ENCODE peak calls at places on chromosome 1, in ten cellular contexts. V is fibroblast of lung, P is A673, N is cardiac fibroblast, X is kidney epithelial cell, Z is PC-9, Q is esophagus squamous epithelium, F is left ventricle myocardium inferior, O is heart left ventricle, T is right lobe of liver. K is an unnamed sample.

GRCh38 chr1:41547336-41547735 is 62.9 kb upstream of the EDN2 start:
- DNase-seq in T (no peak), P (no peak), F (no peak), O (peak), X (no peak), Z (no peak), N (no peak), Q (no peak), V (no peak), K (peak)

GRCh38 chr1:27391511-27392095 is 819 bp upstream of the GPR3 start:
- DNase-seq in N (peak), F (peak), P (peak), Z (no peak), X (no peak), O (peak), V (peak), Q (no peak), T (peak), K (peak)

GRCh38 chr1:219963432-219963831 is 35.1 kb upstream of the SLC30A10 start:
- DNase-seq in V (no peak), X (no peak), Q (no peak), N (no peak), Z (no peak), P (no peak), F (no peak), T (no peak), O (no peak), K (no peak)

GRCh38 chr1:16017461-16018303 is at the start of gene HSPB7:
- DNase-seq in N (peak), O (peak), X (no peak), P (no peak), V (peak), T (no peak), Z (no peak), F (peak), Q (no peak), K (no peak)

GRCh38 chr1:43414634-43415223 is 25.0 kb downstream of the SZT2 start:
- DNase-seq in O (no peak), X (no peak), T (peak), Q (no peak), N (peak), F (peak), P (peak), V (peak), Z (peak), K (no peak)

GRCh38 chr1:29372108-29372507 is 135.8 kb downstream of the PTPRU start:
- DNase-seq in N (no peak), X (no peak), F (no peak), Q (no peak), Z (no peak), P (no peak), V (no peak), T (no peak), O (no peak), K (no peak)

GRCh38 chr1:206935491-206936067 is 10.7 kb downstream of the PIGR start:
- DNase-seq in N (peak), P (no peak), V (no peak), F (no peak), X (no peak), O (no peak), T (peak), Q (no peak), Z (no peak), K (no peak)

GRCh38 chr1:110878993-110879392 is 6.0 kb downstream of the CD53 start:
- DNase-seq in T (no peak), Q (no peak), N (no peak), F (no peak), V (no peak), O (no peak), P (no peak), X (no peak), Z (no peak), K (no peak)

GRCh38 chr1:151131832-151132675 is 14.4 kb downstream of the SEMA6C start:
- DNase-seq in Z (no peak), N (peak), V (peak), T (peak), X (no peak), Q (no peak), F (no peak), O (peak), P (no peak), K (no peak)

GRCh38 chr1:170664283-170664827 is 424 bp downstream of the PRRX1 start:
- DNase-seq in P (no peak), F (peak), T (no peak), O (peak), V (no peak), N (peak), Z (no peak), X (no peak), Q (no peak), K (peak)

GRCh38 chr1:81836007-81836626 is 35.4 kb downstream of the ADGRL2 start:
- DNase-seq in V (peak), X (no peak), T (no peak), F (no peak), Z (no peak), O (no peak), Q (no peak), N (peak), P (no peak), K (no peak)

GRCh38 chr1:231057410-231057809 is 17.4 kb upstream of the FAM89A start:
- DNase-seq in Z (no peak), N (no peak), F (no peak), X (no peak), O (no peak), P (no peak), Q (no peak), T (no peak), V (no peak), K (no peak)

GRCh38 chr1:60073605-60074278 is at the start of gene C1orf87:
- DNase-seq in O (no peak), T (no peak), Q (no peak), V (no peak), X (no peak), P (no peak), F (no peak), N (no peak), Z (no peak), K (peak)

GRCh38 chr1:43671193-43671592 is 21.2 kb downstream of the KDM4A start:
- DNase-seq in P (no peak), Z (no peak), N (no peak), O (no peak), X (no peak), Q (no peak), F (peak), T (peak), V (no peak), K (no peak)

GRCh38 chr1:155872527-155872926 is 13.2 kb downstream of the SYT11 start:
- DNase-seq in X (no peak), F (no peak), Q (no peak), V (no peak), T (no peak), O (no peak), P (no peak), Z (no peak), N (no peak), K (no peak)

GRCh38 chr1:44946720-44947059 is 39.7 kb downstream of the EIF2B3 start:
- DNase-seq in X (no peak), F (no peak), Z (no peak), T (no peak), V (no peak), Q (no peak), P (no peak), N (no peak), O (no peak), K (no peak)

GRCh38 chr1:221462345-221462744 is 279.5 kb downstream of the DUSP10 start:
- DNase-seq in P (no peak), O (no peak), X (no peak), F (no peak), N (peak), Q (no peak), Z (no peak), V (no peak), T (no peak), K (no peak)

GRCh38 chr1:229843627-229844238 is 217.7 kb downstream of the URB2 start:
- DNase-seq in T (peak), V (peak), X (no peak), N (peak), P (peak), Q (no peak), F (peak), O (peak), Z (no peak), K (no peak)

GRCh38 chr1:47436979-47437517 is 796 bp upstream of the FOXD2 start:
- DNase-seq in X (no peak), Q (no peak), P (peak), O (no peak), N (peak), Z (no peak), F (no peak), T (no peak), V (no peak), K (no peak)

GRCh38 chr1:108691128-108691885 is 803 bp upstream of the PRPF38B start:
- DNase-seq in T (no peak), Q (no peak), P (no peak), X (no peak), O (no peak), F (no peak), Z (peak), V (peak), N (no peak), K (no peak)

GRCh38 chr1:92708368-92708950 is 76.4 kb downstream of the EVI5 start:
- DNase-seq in N (peak), O (no peak), X (no peak), V (peak), Q (no peak), T (no peak), F (no peak), Z (no peak), P (no peak), K (no peak)

GRCh38 chr1:160098852-160099647 is 631 bp upstream of the IGSF8 start:
- DNase-seq in T (peak), Q (peak), F (peak), Z (peak), V (peak), O (peak), P (peak), N (peak), X (peak), K (peak)
- TF ChIP-seq CTCF in T (no peak), Q (no peak), F (no peak), Z (no peak), V (no peak), O (no peak), P (no peak), N (no peak), X (no peak), K (no peak)

GRCh38 chr1:211328084-211328694 is 1.6 kb downstream of the TRAF5 start:
- DNase-seq in T (no peak), X (no peak), Q (no peak), Z (no peak), O (no peak), V (no peak), N (no peak), P (no peak), F (no peak), K (no peak)
- H3K4me3 ChIP-seq in T (peak), X (no peak), Q (peak), Z (peak), O (peak), V (no peak), N (peak), P (no peak), F (peak), K (peak)

DNA sequence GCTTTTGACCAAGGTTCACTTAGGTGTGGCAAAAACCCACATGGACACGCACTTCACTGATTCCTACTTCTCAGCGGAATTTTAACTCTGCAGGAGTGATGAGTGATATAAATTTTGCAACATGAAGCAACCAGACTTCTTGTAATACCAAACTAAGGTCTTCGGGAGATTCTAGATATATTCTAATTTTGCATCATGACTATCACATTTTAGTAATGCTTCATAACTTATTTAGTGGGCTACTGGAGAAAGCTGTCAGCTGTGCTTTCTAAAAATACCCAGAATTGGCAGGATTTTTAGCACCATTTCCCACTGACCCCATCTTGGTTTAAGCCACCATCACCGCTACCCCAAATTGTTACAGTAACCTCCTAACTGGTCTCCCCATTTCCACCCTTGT is 27.7 kb downstream of the RHCE start:
- DNase-seq in Q (no peak), N (no peak), V (no peak), O (no peak), T (no peak), X (no peak), P (no peak), F (no peak), Z (no peak), K (no peak)
- TF ChIP-seq CTCF in Q (no peak), N (no peak), V (no peak), O (no peak), T (no peak), X (no peak), P (no peak), F (no peak), Z (no peak), K (no peak)

DNA sequence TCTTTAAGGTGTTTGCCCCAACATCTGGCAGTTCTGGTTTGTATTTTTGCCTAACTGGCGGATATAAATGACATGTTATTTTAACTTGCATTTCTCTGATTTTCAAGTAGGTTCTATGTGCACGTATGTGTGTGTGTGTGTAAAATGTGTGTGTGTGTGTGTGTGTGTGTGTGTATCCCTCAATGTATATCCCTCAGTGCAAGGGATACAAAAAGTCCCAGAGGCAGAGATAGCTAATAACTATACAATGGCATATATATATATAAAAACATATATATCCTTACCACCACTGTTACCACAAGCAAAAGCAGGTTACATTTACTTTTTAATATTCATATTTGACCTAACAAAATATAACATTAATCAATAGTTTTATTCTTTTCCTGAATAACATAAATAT is 95.0 kb upstream of the NR5A2 start:
- DNase-seq in T (no peak), F (no peak), X (no peak), P (no peak), Z (no peak), Q (no peak), O (no peak), N (no peak), V (no peak), K (no peak)
- H3K4me3 ChIP-seq in T (no peak), F (no peak), X (no peak), P (no peak), Z (no peak), Q (no peak), O (no peak), N (no peak), V (no peak), K (no peak)

K was measured in spleen.